ENCODE peak calls at places on chromosomes 11 and 22, in seven cellular contexts. U, E, G, S, F, Q and X are unnamed samples. For H3K9me3, the result is how much of the 10 kb centered on the place peaks cover.

GRCh38 chr11:65559951-65560537 is 1.9 kb upstream of the LTBP3 start:
- DNase-seq in U (peak), G (no peak), F (peak), S (peak), E (no peak), Q (no peak), X (no peak)

GRCh38 chr11:17410606-17411379 is 22.3 kb upstream of the KCNJ11 start:
- DNase-seq in G (no peak), U (no peak), E (no peak), S (no peak), F (peak), Q (no peak), X (no peak)

GRCh38 chr11:67667490-67668190 is 6.8 kb downstream of the ALDH3B2 start:
- DNase-seq in U (no peak), G (no peak), E (no peak), Q (no peak), F (no peak), S (no peak), X (no peak)

GRCh38 chr11:18566406-18566805 is 22.1 kb downstream of the UEVLD start:
- DNase-seq in G (no peak), Q (no peak), F (no peak), E (no peak), S (no peak), U (no peak), X (no peak)

GRCh38 chr11:104338186-104338585 is 174.2 kb upstream of the PDGFD start:
- DNase-seq in G (no peak), F (no peak), Q (no peak), U (peak), E (no peak), S (no peak), X (no peak)

GRCh38 chr11:56783448-56784041 is 35.0 kb upstream of the OR9G4 start:
- DNase-seq in E (no peak), G (peak), F (peak), S (peak), U (peak), Q (no peak), X (no peak)

GRCh38 chr11:70021586-70021985 is 56.5 kb upstream of the ANO1 start:
- DNase-seq in G (no peak), F (no peak), S (no peak), U (no peak), Q (no peak), E (no peak), X (no peak)

GRCh38 chr11:9808943-9809342 is 145.1 kb downstream of the SWAP70 start:
- DNase-seq in E (no peak), Q (no peak), S (peak), U (peak), G (no peak), F (no peak), X (no peak)

GRCh38 chr22:35443790-35444684 is 44.1 kb downstream of the MCM5 start:
- DNase-seq in Q (no peak), G (no peak), U (no peak), S (no peak), E (no peak), F (no peak), X (no peak)

GRCh38 chr11:111836162-111836561 is 35.2 kb downstream of the ALG9 start:
- DNase-seq in E (no peak), Q (no peak), U (no peak), S (peak), F (no peak), G (no peak), X (no peak)

GRCh38 chr11:116590844-116591575 is 181.8 kb downstream of the BUD13 start:
- DNase-seq in G (no peak), U (no peak), Q (no peak), F (no peak), S (peak), E (no peak), X (no peak)

GRCh38 chr11:59669611-59670009 is 773 bp upstream of the PATL1 start:
- DNase-seq in E (no peak), S (peak), G (no peak), Q (peak), U (peak), F (no peak), X (no peak)

GRCh38 chr11:12687740-12688139 is 13.5 kb downstream of the TEAD1 start:
- DNase-seq in E (no peak), G (no peak), S (no peak), Q (no peak), F (no peak), U (no peak), X (no peak)

GRCh38 chr22:42313804-42314581 is 43.5 kb upstream of the TCF20 start:
- DNase-seq in G (peak), F (peak), E (peak), S (peak), Q (peak), U (peak), X (no peak)

GRCh38 chr11:130653838-130654601 is 205.6 kb downstream of the ADAMTS15 start:
- DNase-seq in U (peak), E (no peak), F (no peak), G (no peak), S (peak), Q (peak), X (no peak)

GRCh38 chr22:21916309-21916918 is 36.2 kb downstream of the PPM1F start:
- DNase-seq in G (no peak), F (no peak), E (no peak), U (no peak), Q (no peak), S (no peak), X (no peak)

GRCh38 chr22:44237290-44237689 is 56.6 kb downstream of the PARVG start:
- DNase-seq in U (no peak), G (no peak), E (no peak), Q (no peak), S (no peak), F (no peak), X (no peak)

GRCh38 chr22:38940985-38941384 is 16.4 kb upstream of the APOBEC3A start:
- DNase-seq in Q (no peak), G (no peak), S (peak), F (no peak), E (no peak), U (peak), X (no peak)

GRCh38 chr11:8361664-8362210 is 98.1 kb upstream of the LMO1 start:
- DNase-seq in S (no peak), E (no peak), G (no peak), F (no peak), Q (no peak), U (no peak), X (no peak)

GRCh38 chr11:119338318-119338890 is 2.3 kb downstream of the C1QTNF5 start:
- DNase-seq in S (peak), G (peak), F (peak), E (peak), Q (no peak), U (peak), X (peak)

GRCh38 chr11:74636633-74637184 is 44.3 kb downstream of the POLD3 start:
- DNase-seq in S (peak), E (no peak), G (no peak), U (peak), Q (no peak), F (peak), X (no peak)

GRCh38 chr11:57514538-57515331 is 767 bp downstream of the SLC43A1 start:
- DNase-seq in E (peak), S (peak), U (peak), G (peak), Q (peak), F (peak), X (no peak)

GRCh38 chr11:132075447-132075846 is 705.0 kb downstream of the NTM start:
- DNase-seq in Q (no peak), E (no peak), S (no peak), U (no peak), F (no peak), G (no peak), X (no peak)

GRCh38 chr11:60767388-60767811 is 10.7 kb downstream of the MS4A15 start:
- DNase-seq in Q (no peak), G (no peak), U (no peak), S (no peak), E (no peak), F (peak), X (no peak)

GRCh38 chr11:4125141-4125540 is 30.5 kb downstream of the RRM1 start:
- DNase-seq in E (no peak), Q (no peak), S (peak), U (peak), F (no peak), G (no peak), X (no peak)

GRCh38 chr11:45538939-45539338 is 126.5 kb downstream of the CHST1 start:
- DNase-seq in Q (no peak), U (no peak), G (no peak), S (peak), E (no peak), F (no peak), X (no peak)

GRCh38 chr22:48744283-48744641 is 1083.4 kb downstream of the BRD1 start:
- DNase-seq in Q (no peak), G (no peak), E (no peak), U (no peak), S (no peak), F (no peak), X (no peak)
- H3K9me3 ChIP-seq in Q (under half), G (under half), E (under half), U (under half), S (under half), F (under half), X (under half)

GRCh38 chr22:48558606-48559402 is 1268.9 kb downstream of the BRD1 start:
- DNase-seq in E (no peak), S (no peak), Q (no peak), U (no peak), F (no peak), G (no peak), X (no peak)
- H3K9me3 ChIP-seq in E (under half), S (under half), Q (under half), U (under half), F (under half), G (under half), X (under half)

GRCh38 chr22:47206819-47207218 is 444.4 kb downstream of the TBC1D22A start:
- DNase-seq in E (no peak), G (no peak), F (no peak), Q (no peak), U (no peak), S (no peak), X (no peak)
- H3K9me3 ChIP-seq in E (under half), G (under half), F (under half), Q (under half), U (under half), S (under half), X (under half)

GRCh38 chr11:134639586-134640330 is 227.7 kb upstream of the B3GAT1 start:
- DNase-seq in E (no peak), Q (no peak), S (no peak), G (no peak), U (no peak), F (no peak), X (no peak)
- H3K9me3 ChIP-seq in E (under half), Q (under half), S (under half), G (under half), U (under half), F (under half), X (under half)